ENCODE peak calls at places on chromosome 2, in five cellular contexts. H is stimulated activated CD8-positive, alpha-beta memory T cell treated with anti-CD3 and anti-CD28 coated beads, Interleukin-15, amount 100 ng/mL, for 24 hours; B is neural progenitor cell; G is endothelial cell; W is COR-L47. R is an unnamed sample.

GRCh38 chr2:230829959-230830358 is 34.8 kb upstream of the ITM2C start:
- DNase-seq in H (no peak), B (no peak), G (no peak), W (no peak), R (no peak)

GRCh38 chr2:229118947-229119346 is 152.1 kb downstream of the PID1 start:
- DNase-seq in H (no peak), B (no peak), G (no peak), W (no peak), R (no peak)

GRCh38 chr2:186365406-186365805 is 120.7 kb upstream of the ZC3H15 start:
- DNase-seq in H (no peak), B (no peak), G (no peak), W (no peak), R (peak; percentile 11)

GRCh38 chr2:218081695-218082094 is 12.6 kb downstream of the RUFY4 start:
- DNase-seq in H (no peak), B (no peak), G (no peak), W (no peak), R (no peak)

GRCh38 chr2:168525741-168526140 is 69.7 kb downstream of the CERS6 start:
- DNase-seq in H (no peak), B (no peak), G (no peak), W (no peak), R (no peak)

GRCh38 chr2:234257859-234258561 is 207.5 kb downstream of the SPP2 start:
- DNase-seq in H (no peak), B (peak; percentile 60), G (peak; percentile 36), W (peak; percentile 1), R (peak; percentile 93)

GRCh38 chr2:118832071-118832790 is 15.2 kb downstream of the EN1 start:
- DNase-seq in H (no peak), B (peak; percentile 23), G (no peak), W (no peak), R (no peak)

GRCh38 chr2:149360106-149360505 is 29.7 kb downstream of the LYPD6 start:
- DNase-seq in H (no peak), B (peak; percentile 21), G (no peak), W (no peak), R (peak; percentile 73)

GRCh38 chr2:134289225-134289624 is 35.4 kb downstream of the MGAT5 start:
- DNase-seq in H (no peak), B (no peak), G (no peak), W (no peak), R (no peak)